ENCODE peak calls at places on chromosomes 4 and X, in nine cellular contexts. F is mammary epithelial cell, M is mucosa of descending colon, L is adrenal gland, N is body of pancreas, X is ovary, C is psoas muscle, I is upper lobe of left lung, A is fibroblast of lung. B is an unnamed sample. For H3K4me1, the result is how much of the 10 kb centered on the place peaks cover.

GRCh38 chr4:726816-727215 is 21.2 kb downstream of the PCGF3 start:
- DNase-seq in F (no peak), M (no peak), L (peak), N (no peak), X (no peak), C (no peak), I (peak), A (no peak), B (no peak)

GRCh38 chr4:60683953-60684352 is 516.2 kb upstream of the ADGRL3 start:
- DNase-seq in F (peak), M (no peak), L (no peak), N (no peak), X (no peak), C (no peak), I (no peak), A (peak), B (no peak)

GRCh38 chr4:57351716-57352115 is 241.5 kb upstream of the IGFBP7 start:
- DNase-seq in F (no peak), M (no peak), L (no peak), N (no peak), X (no peak), C (no peak), I (no peak), A (no peak), B (no peak)

GRCh38 chr4:2812985-2813384 is 20.1 kb downstream of the SH3BP2 start:
- DNase-seq in F (no peak), M (no peak), L (no peak), N (no peak), X (no peak), C (no peak), I (peak), A (no peak), B (no peak)

GRCh38 chrX:97074400-97074799 is 190.7 kb downstream of the RPA4 start:
- DNase-seq in F (no peak), M (no peak), L (no peak), N (no peak), X (no peak), C (no peak), I (no peak), A (peak), B (no peak)

GRCh38 chr4:174222266-174222872 is 61.1 kb downstream of the FBXO8 start:
- DNase-seq in F (peak), M (no peak), L (no peak), N (no peak), X (no peak), C (no peak), I (no peak), A (peak), B (no peak)

GRCh38 chr4:129926936-129927335 is 831.0 kb downstream of the C4orf33 start:
- DNase-seq in F (no peak), M (no peak), L (no peak), N (no peak), X (no peak), C (no peak), I (no peak), A (no peak), B (no peak)

GRCh38 chr4:150561338-150561737 is 20.6 kb upstream of the MAB21L2 start:
- DNase-seq in F (no peak), M (no peak), L (no peak), N (no peak), X (no peak), C (no peak), I (no peak), A (no peak), B (no peak)

GRCh38 chrX:71533850-71534515 is 1.1 kb downstream of the OGT start:
- DNase-seq in F (peak), M (peak), L (peak), N (peak), X (peak), C (no peak), I (no peak), A (peak), B (peak)

GRCh38 chr4:2388430-2389182 is 29.8 kb downstream of the ZFYVE28 start:
- DNase-seq in F (no peak), M (no peak), L (no peak), N (no peak), X (no peak), C (no peak), I (no peak), A (peak), B (no peak)

GRCh38 chrX:150329282-150329681 is 33.8 kb upstream of the MAMLD1 start:
- DNase-seq in F (no peak), M (no peak), L (no peak), N (no peak), X (no peak), C (no peak), I (no peak), A (no peak), B (no peak)

DNA sequence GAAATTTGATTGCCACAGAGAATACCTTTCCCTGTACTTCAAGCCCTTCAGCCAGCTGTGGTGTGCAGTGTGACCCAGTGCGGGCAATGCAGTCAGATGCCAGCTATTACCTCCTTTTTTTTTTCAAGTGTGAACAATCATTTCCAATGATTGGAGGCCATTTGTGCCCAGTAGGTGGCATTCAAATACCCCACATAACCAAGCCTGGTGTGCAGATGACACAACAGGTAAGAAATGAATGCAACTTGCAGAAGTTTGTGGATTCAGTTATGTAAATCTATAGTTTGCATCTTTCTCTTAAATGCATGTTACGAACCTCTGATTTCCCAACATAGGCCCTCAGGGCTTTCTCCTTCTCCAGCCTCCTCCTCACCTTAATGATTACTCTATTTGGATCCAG is 98.0 kb downstream of the CLCN4 start:
- DNase-seq in F (peak), M (peak), L (no peak), N (peak), X (no peak), C (no peak), I (no peak), A (no peak), B (no peak)
- TF ChIP-seq CTCF in F (no peak), M (no peak), L (no peak), N (no peak), X (no peak), C (no peak), I (no peak), A (no peak), B (no peak)

DNA sequence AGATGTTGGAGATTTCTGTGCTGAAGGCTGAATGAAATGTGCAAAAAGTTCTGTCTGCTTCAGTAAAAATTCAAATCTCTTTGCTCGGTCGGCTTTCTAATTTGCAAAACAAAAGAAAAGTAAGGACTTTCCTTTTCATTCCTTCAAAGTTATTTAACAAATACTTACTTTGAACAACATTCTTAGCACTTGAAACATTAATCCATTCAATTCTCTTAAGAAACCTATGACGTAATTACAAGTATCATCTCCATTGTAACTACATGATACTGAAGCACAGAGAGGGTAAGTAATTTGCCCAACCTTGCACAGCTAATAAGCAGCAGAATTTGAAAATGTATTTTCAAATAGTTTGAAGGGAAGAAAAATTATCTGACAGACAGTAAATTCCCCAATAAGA is 6.9 kb downstream of the SMARCA1 start:
- DNase-seq in F (no peak), M (no peak), L (no peak), N (no peak), X (no peak), C (no peak), I (no peak), A (no peak), B (no peak)
- H3K4me1 ChIP-seq in F (under half), M (under half), L (under half), N (under half), X (under half), C (under half), I (under half), A (under half), B (under half)

DNA sequence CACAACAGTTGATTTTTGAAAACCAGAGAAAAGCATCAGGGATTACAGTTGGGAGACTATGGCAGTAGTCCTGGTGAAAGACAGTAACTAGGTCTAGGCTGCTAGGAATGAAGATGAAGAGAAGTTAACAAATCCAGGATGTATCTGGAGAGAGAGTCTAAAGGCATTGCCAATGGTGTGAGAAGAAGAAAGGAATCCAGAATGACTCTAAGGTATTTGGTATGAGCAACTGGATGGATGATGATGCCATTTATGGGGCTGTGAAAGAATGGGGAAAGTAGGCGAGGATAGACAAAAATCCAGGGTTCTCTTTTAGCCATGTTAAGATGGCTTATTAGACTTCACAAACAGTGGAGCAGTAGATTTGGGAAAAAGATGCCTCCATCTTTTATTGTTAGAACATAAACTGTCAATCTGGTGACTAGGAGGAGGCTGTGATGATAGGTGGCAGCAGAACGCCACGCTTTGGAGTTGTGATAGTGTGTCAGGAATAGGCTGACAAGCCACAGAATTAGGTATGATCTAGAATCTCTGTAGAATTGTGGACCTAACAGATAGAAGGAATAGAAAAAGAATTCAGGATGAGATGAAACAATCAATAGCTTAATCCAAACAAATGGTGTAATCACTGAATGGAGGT is 27.3 kb upstream of the JADE1 start:
- DNase-seq in F (no peak), M (peak), L (peak), N (peak), X (no peak), C (peak), I (no peak), A (no peak), B (no peak)
- TF ChIP-seq CTCF in F (no peak), M (no peak), L (no peak), N (no peak), X (no peak), C (peak), I (no peak), A (no peak), B (peak)

DNA sequence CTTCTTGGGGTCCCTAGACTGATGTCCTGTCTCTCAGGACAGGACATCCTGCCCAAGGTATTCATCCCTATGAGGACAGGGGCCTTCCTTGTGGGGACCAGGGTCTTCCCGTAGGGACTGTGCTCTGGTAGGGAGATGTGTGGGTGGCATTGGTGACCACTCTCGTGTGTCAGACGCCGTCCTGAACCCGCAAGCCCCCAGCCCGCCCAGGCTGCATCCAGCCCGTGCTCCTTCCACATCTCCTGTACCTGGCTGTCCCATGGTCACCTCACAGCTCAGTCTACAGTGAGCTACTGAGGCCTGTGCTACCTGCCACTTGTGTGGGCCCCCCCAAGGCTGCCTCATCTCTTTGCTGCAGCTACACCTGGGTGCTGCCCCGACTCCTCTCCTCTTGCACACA is 24.0 kb downstream of the WFS1 start:
- DNase-seq in F (no peak), M (no peak), L (no peak), N (no peak), X (no peak), C (no peak), I (no peak), A (no peak), B (no peak)
- H3K4me1 ChIP-seq in F (under half), M (under half), L (under half), N (under half), X (under half), C (under half), I (under half), A (under half), B (under half)

B was measured in upper lobe of right lung.